ENCODE peak calls at places on chromosomes 12 and 14, in five cellular contexts. One of them, this sample, is unnamed.

GRCh38 chr14:23364604-23365352 is at the start of gene EFS:
- DNase-seq in RWPE1: no peak
- DNase-seq in activated T-cell treated with anti-CD3 and anti-CD28 coated beads, Interleukin-2, amount 50 U/mL, for 72 hours: no peak
- DNase-seq in NCI-H1930: no peak
- DNase-seq in effector CD4-positive, alpha-beta T cell: no peak
- DNase-seq in this sample: no peak

GRCh38 chr12:101230547-101230946 is 20.5 kb upstream of the SLC5A8 start:
- DNase-seq in RWPE1: peak
- DNase-seq in activated T-cell treated with anti-CD3 and anti-CD28 coated beads, Interleukin-2, amount 50 U/mL, for 72 hours: no peak
- DNase-seq in NCI-H1930: no peak
- DNase-seq in effector CD4-positive, alpha-beta T cell: no peak
- DNase-seq in this sample: no peak

GRCh38 chr12:108772247-108772646 is 40.9 kb upstream of the CORO1C start:
- DNase-seq in RWPE1: no peak
- DNase-seq in activated T-cell treated with anti-CD3 and anti-CD28 coated beads, Interleukin-2, amount 50 U/mL, for 72 hours: no peak
- DNase-seq in NCI-H1930: no peak
- DNase-seq in effector CD4-positive, alpha-beta T cell: no peak
- DNase-seq in this sample: no peak

GRCh38 chr12:19710811-19711793 is 271.8 kb downstream of the AEBP2 start:
- DNase-seq in RWPE1: no peak
- DNase-seq in activated T-cell treated with anti-CD3 and anti-CD28 coated beads, Interleukin-2, amount 50 U/mL, for 72 hours: no peak
- DNase-seq in NCI-H1930: no peak
- DNase-seq in effector CD4-positive, alpha-beta T cell: no peak
- DNase-seq in this sample: no peak

GRCh38 chr12:121217761-121218160 is 7.8 kb downstream of the P2RX4 start:
- DNase-seq in RWPE1: no peak
- DNase-seq in activated T-cell treated with anti-CD3 and anti-CD28 coated beads, Interleukin-2, amount 50 U/mL, for 72 hours: no peak
- DNase-seq in NCI-H1930: no peak
- DNase-seq in effector CD4-positive, alpha-beta T cell: no peak
- DNase-seq in this sample: no peak

GRCh38 chr14:61355892-61356325 is 34.5 kb downstream of the PRKCH start:
- DNase-seq in RWPE1: peak
- DNase-seq in activated T-cell treated with anti-CD3 and anti-CD28 coated beads, Interleukin-2, amount 50 U/mL, for 72 hours: peak
- DNase-seq in NCI-H1930: no peak
- DNase-seq in effector CD4-positive, alpha-beta T cell: peak
- DNase-seq in this sample: no peak

GRCh38 chr14:39680777-39681176 is 248.5 kb upstream of the FBXO33 start:
- DNase-seq in RWPE1: no peak
- DNase-seq in activated T-cell treated with anti-CD3 and anti-CD28 coated beads, Interleukin-2, amount 50 U/mL, for 72 hours: no peak
- DNase-seq in NCI-H1930: no peak
- DNase-seq in effector CD4-positive, alpha-beta T cell: no peak
- DNase-seq in this sample: no peak

GRCh38 chr12:122028165-122028591 is 6.5 kb downstream of the BCL7A start:
- DNase-seq in RWPE1: peak
- DNase-seq in activated T-cell treated with anti-CD3 and anti-CD28 coated beads, Interleukin-2, amount 50 U/mL, for 72 hours: no peak
- DNase-seq in NCI-H1930: no peak
- DNase-seq in effector CD4-positive, alpha-beta T cell: no peak
- DNase-seq in this sample: no peak

GRCh38 chr14:67187826-67188225 is 1.4 kb upstream of the GARIN2 start:
- DNase-seq in RWPE1: peak
- DNase-seq in activated T-cell treated with anti-CD3 and anti-CD28 coated beads, Interleukin-2, amount 50 U/mL, for 72 hours: no peak
- DNase-seq in NCI-H1930: no peak
- DNase-seq in effector CD4-positive, alpha-beta T cell: no peak
- DNase-seq in this sample: no peak

GRCh38 chr12:41950455-41950854 is 194.2 kb downstream of the GXYLT1 start:
- DNase-seq in RWPE1: no peak
- DNase-seq in activated T-cell treated with anti-CD3 and anti-CD28 coated beads, Interleukin-2, amount 50 U/mL, for 72 hours: no peak
- DNase-seq in NCI-H1930: no peak
- DNase-seq in effector CD4-positive, alpha-beta T cell: no peak
- DNase-seq in this sample: no peak

GRCh38 chr12:67594888-67595287 is 53.7 kb upstream of the DYRK2 start:
- DNase-seq in RWPE1: no peak
- DNase-seq in activated T-cell treated with anti-CD3 and anti-CD28 coated beads, Interleukin-2, amount 50 U/mL, for 72 hours: no peak
- DNase-seq in NCI-H1930: no peak
- DNase-seq in effector CD4-positive, alpha-beta T cell: no peak
- DNase-seq in this sample: no peak

GRCh38 chr12:51421266-51421884 is 3.3 kb upstream of the SLC4A8 start:
- DNase-seq in RWPE1: peak
- DNase-seq in activated T-cell treated with anti-CD3 and anti-CD28 coated beads, Interleukin-2, amount 50 U/mL, for 72 hours: peak
- DNase-seq in NCI-H1930: peak
- DNase-seq in effector CD4-positive, alpha-beta T cell: peak
- DNase-seq in this sample: no peak

GRCh38 chr12:119008691-119009221 is 27.4 kb downstream of the SRRM4 start:
- DNase-seq in RWPE1: no peak
- DNase-seq in activated T-cell treated with anti-CD3 and anti-CD28 coated beads, Interleukin-2, amount 50 U/mL, for 72 hours: no peak
- DNase-seq in NCI-H1930: no peak
- DNase-seq in effector CD4-positive, alpha-beta T cell: no peak
- DNase-seq in this sample: no peak

GRCh38 chr14:87229131-87229530 is 763.9 kb downstream of the GALC start:
- DNase-seq in RWPE1: no peak
- DNase-seq in activated T-cell treated with anti-CD3 and anti-CD28 coated beads, Interleukin-2, amount 50 U/mL, for 72 hours: no peak
- DNase-seq in NCI-H1930: no peak
- DNase-seq in effector CD4-positive, alpha-beta T cell: no peak
- DNase-seq in this sample: no peak

GRCh38 chr12:46891306-46891705 is 65.5 kb upstream of the SLC38A4 start:
- DNase-seq in RWPE1: no peak
- DNase-seq in activated T-cell treated with anti-CD3 and anti-CD28 coated beads, Interleukin-2, amount 50 U/mL, for 72 hours: no peak
- DNase-seq in NCI-H1930: no peak
- DNase-seq in effector CD4-positive, alpha-beta T cell: no peak
- DNase-seq in this sample: no peak

GRCh38 chr12:46494424-46494823 is 121.9 kb upstream of the SLC38A2 start:
- DNase-seq in RWPE1: no peak
- DNase-seq in activated T-cell treated with anti-CD3 and anti-CD28 coated beads, Interleukin-2, amount 50 U/mL, for 72 hours: no peak
- DNase-seq in NCI-H1930: no peak
- DNase-seq in effector CD4-positive, alpha-beta T cell: no peak
- DNase-seq in this sample: no peak

GRCh38 chr12:89351489-89352241 is 636 bp downstream of the DUSP6 start:
- DNase-seq in RWPE1: no peak
- DNase-seq in activated T-cell treated with anti-CD3 and anti-CD28 coated beads, Interleukin-2, amount 50 U/mL, for 72 hours: peak
- DNase-seq in NCI-H1930: peak
- DNase-seq in effector CD4-positive, alpha-beta T cell: peak
- DNase-seq in this sample: peak

GRCh38 chr14:61586539-61587396 is 108.5 kb upstream of the HIF1A start:
- DNase-seq in RWPE1: peak
- DNase-seq in activated T-cell treated with anti-CD3 and anti-CD28 coated beads, Interleukin-2, amount 50 U/mL, for 72 hours: no peak
- DNase-seq in NCI-H1930: no peak
- DNase-seq in effector CD4-positive, alpha-beta T cell: no peak
- DNase-seq in this sample: no peak

GRCh38 chr14:101225729-101226152 is 322.2 kb upstream of the RTL1 start:
- DNase-seq in RWPE1: no peak
- DNase-seq in activated T-cell treated with anti-CD3 and anti-CD28 coated beads, Interleukin-2, amount 50 U/mL, for 72 hours: no peak
- DNase-seq in NCI-H1930: no peak
- DNase-seq in effector CD4-positive, alpha-beta T cell: no peak
- DNase-seq in this sample: no peak

GRCh38 chr14:105138551-105139111 is 29.9 kb downstream of the JAG2 start:
- DNase-seq in RWPE1: no peak
- DNase-seq in activated T-cell treated with anti-CD3 and anti-CD28 coated beads, Interleukin-2, amount 50 U/mL, for 72 hours: no peak
- DNase-seq in NCI-H1930: no peak
- DNase-seq in effector CD4-positive, alpha-beta T cell: no peak
- DNase-seq in this sample: no peak

GRCh38 chr14:71694888-71695505 is 237.2 kb upstream of the RGS6 start:
- DNase-seq in RWPE1: no peak
- DNase-seq in activated T-cell treated with anti-CD3 and anti-CD28 coated beads, Interleukin-2, amount 50 U/mL, for 72 hours: no peak
- DNase-seq in NCI-H1930: no peak
- DNase-seq in effector CD4-positive, alpha-beta T cell: no peak
- DNase-seq in this sample: no peak

GRCh38 chr12:77469614-77470333 is 360.9 kb upstream of the NAV3 start:
- DNase-seq in RWPE1: no peak
- DNase-seq in activated T-cell treated with anti-CD3 and anti-CD28 coated beads, Interleukin-2, amount 50 U/mL, for 72 hours: no peak
- DNase-seq in NCI-H1930: no peak
- DNase-seq in effector CD4-positive, alpha-beta T cell: no peak
- DNase-seq in this sample: no peak

GRCh38 chr14:75885829-75886228 is 96.0 kb downstream of the TGFB3 start:
- DNase-seq in RWPE1: no peak
- DNase-seq in activated T-cell treated with anti-CD3 and anti-CD28 coated beads, Interleukin-2, amount 50 U/mL, for 72 hours: no peak
- DNase-seq in NCI-H1930: no peak
- DNase-seq in effector CD4-positive, alpha-beta T cell: no peak
- DNase-seq in this sample: no peak

GRCh38 chr12:100576311-100577036 is 3.0 kb downstream of the GAS2L3 start:
- DNase-seq in RWPE1: peak
- DNase-seq in activated T-cell treated with anti-CD3 and anti-CD28 coated beads, Interleukin-2, amount 50 U/mL, for 72 hours: no peak
- DNase-seq in NCI-H1930: no peak
- DNase-seq in effector CD4-positive, alpha-beta T cell: no peak
- DNase-seq in this sample: no peak

GRCh38 chr14:103395245-103395644 is 10.0 kb downstream of the MARK3 start:
- DNase-seq in RWPE1: no peak
- DNase-seq in activated T-cell treated with anti-CD3 and anti-CD28 coated beads, Interleukin-2, amount 50 U/mL, for 72 hours: no peak
- DNase-seq in NCI-H1930: no peak
- DNase-seq in effector CD4-positive, alpha-beta T cell: no peak
- DNase-seq in this sample: no peak

GRCh38 chr12:80938397-80938796 is 663 bp upstream of the LIN7A start:
- DNase-seq in RWPE1: no peak
- DNase-seq in activated T-cell treated with anti-CD3 and anti-CD28 coated beads, Interleukin-2, amount 50 U/mL, for 72 hours: no peak
- DNase-seq in NCI-H1930: no peak
- DNase-seq in effector CD4-positive, alpha-beta T cell: no peak
- DNase-seq in this sample: no peak

GRCh38 chr14:55386037-55386798 is 25.4 kb downstream of the ATG14 start:
- DNase-seq in RWPE1: no peak
- DNase-seq in activated T-cell treated with anti-CD3 and anti-CD28 coated beads, Interleukin-2, amount 50 U/mL, for 72 hours: peak
- DNase-seq in NCI-H1930: no peak
- DNase-seq in effector CD4-positive, alpha-beta T cell: no peak
- DNase-seq in this sample: no peak

GRCh38 chr12:56591111-56591510 is 39.0 kb downstream of the BAZ2A start:
- DNase-seq in RWPE1: no peak
- DNase-seq in activated T-cell treated with anti-CD3 and anti-CD28 coated beads, Interleukin-2, amount 50 U/mL, for 72 hours: no peak
- DNase-seq in NCI-H1930: no peak
- DNase-seq in effector CD4-positive, alpha-beta T cell: no peak
- DNase-seq in this sample: no peak

GRCh38 chr14:28488658-28489057 is 277.9 kb upstream of the FOXG1 start:
- DNase-seq in RWPE1: peak
- DNase-seq in activated T-cell treated with anti-CD3 and anti-CD28 coated beads, Interleukin-2, amount 50 U/mL, for 72 hours: no peak
- DNase-seq in NCI-H1930: no peak
- DNase-seq in effector CD4-positive, alpha-beta T cell: no peak
- DNase-seq in this sample: no peak

GRCh38 chr12:125329239-125330238 is 264.3 kb downstream of the AACS start:
- DNase-seq in RWPE1: peak
- DNase-seq in activated T-cell treated with anti-CD3 and anti-CD28 coated beads, Interleukin-2, amount 50 U/mL, for 72 hours: no peak
- DNase-seq in NCI-H1930: no peak
- DNase-seq in effector CD4-positive, alpha-beta T cell: no peak
- DNase-seq in this sample: no peak

This sample was measured in T-helper 1 cell.